ENCODE peak calls at places on chromosomes 4 and X, in ten cellular contexts. R, X, F, B, P, O, K, J, A and M are unnamed samples. For H3K4me1, the result is how much of the 10 kb centered on the place peaks cover.

GRCh38 chr4:55297346-55297745 is 48.7 kb upstream of the SRD5A3 start:
- DNase-seq in R (no peak), X (no peak), F (no peak), B (no peak), P (no peak), O (no peak), K (no peak), J (peak), A (no peak), M (no peak)

GRCh38 chr4:75497133-75497532 is 17.1 kb downstream of the RCHY1 start:
- DNase-seq in R (no peak), X (no peak), F (no peak), B (no peak), P (no peak), O (peak), K (no peak), J (no peak), A (no peak), M (no peak)

GRCh38 chr4:48755287-48755686 is 24.8 kb downstream of the FRYL start:
- DNase-seq in R (no peak), X (no peak), F (no peak), B (no peak), P (no peak), O (no peak), K (no peak), J (no peak), A (no peak), M (no peak)

GRCh38 chr4:4204401-4204745 is 22.4 kb downstream of the OTOP1 start:
- DNase-seq in R (no peak), X (no peak), F (no peak), B (no peak), P (no peak), O (no peak), K (peak), J (no peak), A (no peak), M (no peak)

GRCh38 chrX:148893395-148893794 is 393.0 kb downstream of the AFF2 start:
- DNase-seq in R (no peak), X (no peak), F (no peak), B (no peak), P (no peak), O (no peak), K (no peak), J (no peak), A (no peak), M (no peak)

GRCh38 chr4:11869471-11869870 is 440.8 kb upstream of the HS3ST1 start:
- DNase-seq in R (no peak), X (no peak), F (no peak), B (no peak), P (no peak), O (no peak), K (no peak), J (no peak), A (no peak), M (no peak)

GRCh38 chr4:97493815-97494518 is 649.3 kb downstream of the STPG2 start:
- DNase-seq in R (no peak), X (no peak), F (no peak), B (no peak), P (no peak), O (no peak), K (no peak), J (no peak), A (no peak), M (no peak)

GRCh38 chr4:176794151-176794550 is 1.4 kb upstream of the VEGFC start:
- DNase-seq in R (no peak), X (no peak), F (no peak), B (no peak), P (no peak), O (peak), K (no peak), J (no peak), A (no peak), M (no peak)

GRCh38 chr4:56821394-56822263 is at the start of gene SPINK2:
- DNase-seq in R (no peak), X (peak), F (peak), B (no peak), P (no peak), O (no peak), K (peak), J (peak), A (peak), M (peak)

GRCh38 chrX:139211568-139212182 is 318.9 kb upstream of the F9 start:
- DNase-seq in R (no peak), X (no peak), F (no peak), B (no peak), P (no peak), O (no peak), K (peak), J (no peak), A (no peak), M (no peak)

GRCh38 chr4:29423836-29424721 is 1296.1 kb upstream of the PCDH7 start:
- DNase-seq in R (no peak), X (no peak), F (no peak), B (no peak), P (no peak), O (peak), K (no peak), J (peak), A (no peak), M (no peak)

GRCh38 chr4:12472082-12472481 is 1012.1 kb downstream of the RAB28 start:
- DNase-seq in R (no peak), X (no peak), F (no peak), B (no peak), P (no peak), O (no peak), K (no peak), J (peak), A (no peak), M (no peak)

GRCh38 chr4:185194924-185195632 is 8.7 kb downstream of the CFAP97 start:
- DNase-seq in R (no peak), X (no peak), F (no peak), B (no peak), P (no peak), O (no peak), K (no peak), J (no peak), A (no peak), M (no peak)

GRCh38 chrX:8743126-8743732 is 11.3 kb upstream of the ANOS1 start:
- DNase-seq in R (no peak), X (peak), F (no peak), B (peak), P (peak), O (peak), K (peak), J (peak), A (peak), M (no peak)

GRCh38 chr4:66688674-66689073 is 856.6 kb downstream of the CENPC start:
- DNase-seq in R (no peak), X (no peak), F (no peak), B (no peak), P (no peak), O (peak), K (no peak), J (peak), A (no peak), M (no peak)

GRCh38 chr4:128512161-128512560 is 224.5 kb upstream of the PGRMC2 start:
- DNase-seq in R (no peak), X (no peak), F (no peak), B (no peak), P (no peak), O (peak), K (no peak), J (no peak), A (no peak), M (no peak)

GRCh38 chr4:45946699-45947098 is 177.2 kb downstream of the GABRG1 start:
- DNase-seq in R (no peak), X (no peak), F (no peak), B (no peak), P (no peak), O (no peak), K (no peak), J (no peak), A (no peak), M (no peak)

GRCh38 chr4:41796545-41797210 is 48.2 kb upstream of the PHOX2B start:
- DNase-seq in R (no peak), X (no peak), F (peak), B (no peak), P (no peak), O (no peak), K (peak), J (no peak), A (no peak), M (no peak)

GRCh38 chr4:182711211-182711610 is 206.0 kb downstream of the DCTD start:
- DNase-seq in R (no peak), X (no peak), F (no peak), B (no peak), P (no peak), O (no peak), K (no peak), J (no peak), A (no peak), M (no peak)

GRCh38 chr4:95701500-95701899 is 138.4 kb upstream of the PDHA2 start:
- DNase-seq in R (no peak), X (no peak), F (no peak), B (no peak), P (no peak), O (peak), K (no peak), J (no peak), A (peak), M (no peak)

GRCh38 chr4:25467843-25468242 is 90.8 kb downstream of the ANAPC4 start:
- DNase-seq in R (no peak), X (no peak), F (no peak), B (no peak), P (no peak), O (no peak), K (no peak), J (no peak), A (no peak), M (no peak)

GRCh38 chr4:7295201-7295916 is 103.0 kb downstream of the SORCS2 start:
- DNase-seq in R (no peak), X (no peak), F (no peak), B (peak), P (no peak), O (no peak), K (no peak), J (no peak), A (peak), M (peak)

GRCh38 chrX:70755850-70756249 is 152.7 kb downstream of the TEX11 start:
- DNase-seq in R (no peak), X (peak), F (no peak), B (no peak), P (no peak), O (no peak), K (peak), J (no peak), A (no peak), M (no peak)

GRCh38 chrX:84144991-84145390 is 43.0 kb downstream of the RPS6KA6 start:
- DNase-seq in R (no peak), X (no peak), F (no peak), B (no peak), P (no peak), O (no peak), K (no peak), J (no peak), A (no peak), M (no peak)

GRCh38 chr4:71944956-71945355 is 86.8 kb upstream of the NPFFR2 start:
- DNase-seq in R (no peak), X (no peak), F (no peak), B (no peak), P (no peak), O (no peak), K (no peak), J (no peak), A (no peak), M (no peak)

GRCh38 chr4:3442959-3443749 is 1.4 kb downstream of the HGFAC start:
- DNase-seq in R (no peak), X (peak), F (peak), B (peak), P (peak), O (peak), K (peak), J (peak), A (peak), M (peak)

GRCh38 chr4:139672215-139672614 is 6.6 kb downstream of the MGST2 start:
- DNase-seq in R (no peak), X (no peak), F (no peak), B (no peak), P (no peak), O (no peak), K (no peak), J (no peak), A (no peak), M (no peak)

GRCh38 chr4:81447551-81448266 is 24.0 kb downstream of the RASGEF1B start:
- DNase-seq in R (no peak), X (no peak), F (no peak), B (no peak), P (no peak), O (no peak), K (no peak), J (no peak), A (no peak), M (no peak)

GRCh38 chrX:136687457-136687856 is 39.5 kb downstream of the CD40LG start:
- DNase-seq in R (no peak), X (no peak), F (no peak), B (no peak), P (no peak), O (no peak), K (no peak), J (no peak), A (no peak), M (no peak)

GRCh38 chr4:138938371-138938699 is 77.2 kb upstream of the NOCT start:
- DNase-seq in R (no peak), X (no peak), F (peak), B (no peak), P (no peak), O (peak), K (no peak), J (peak), A (no peak), M (no peak)

GRCh38 chr4:22695917-22696316 is 3.2 kb downstream of the GBA3 start:
- DNase-seq in R (no peak), X (no peak), F (no peak), B (no peak), P (no peak), O (no peak), K (no peak), J (no peak), A (no peak), M (no peak)

GRCh38 chr4:40399578-40399977 is 64.4 kb downstream of the CHRNA9 start:
- DNase-seq in R (no peak), X (no peak), F (no peak), B (no peak), P (no peak), O (no peak), K (no peak), J (no peak), A (no peak), M (no peak)

GRCh38 chrX:50736651-50737050 is 77.3 kb downstream of the SHROOM4 start:
- DNase-seq in R (no peak), X (no peak), F (no peak), B (no peak), P (no peak), O (no peak), K (no peak), J (no peak), A (no peak), M (no peak)

GRCh38 chr4:37631551-37631950 is 54.6 kb downstream of the RELL1 start:
- DNase-seq in R (no peak), X (no peak), F (no peak), B (peak), P (no peak), O (peak), K (no peak), J (no peak), A (peak), M (no peak)

GRCh38 chr4:12146349-12146748 is 717.7 kb upstream of the HS3ST1 start:
- DNase-seq in R (no peak), X (no peak), F (no peak), B (no peak), P (no peak), O (no peak), K (no peak), J (no peak), A (no peak), M (no peak)

GRCh38 chrX:7088968-7089615 is 58.4 kb upstream of the STS start:
- DNase-seq in R (no peak), X (peak), F (no peak), B (no peak), P (no peak), O (no peak), K (peak), J (peak), A (no peak), M (no peak)

GRCh38 chrX:45322382-45322781 is 121.7 kb upstream of the DIPK2B start:
- DNase-seq in R (peak), X (no peak), F (no peak), B (peak), P (no peak), O (peak), K (peak), J (peak), A (peak), M (peak)

GRCh38 chrX:25020391-25021131 is 4.8 kb upstream of the ARX start:
- DNase-seq in R (no peak), X (no peak), F (no peak), B (peak), P (peak), O (no peak), K (peak), J (peak), A (no peak), M (no peak)
- H3K4me1 ChIP-seq in R (under half), X (under half), F (under half), B (under half), P (under half), O (under half), K (under half), J (under half), A (under half), M (under half)

GRCh38 chrX:37796805-37797204 is 16.9 kb downstream of the CYBB start:
- DNase-seq in R (no peak), X (no peak), F (no peak), B (no peak), P (peak), O (no peak), K (no peak), J (no peak), A (peak), M (no peak)
- H3K4me3 ChIP-seq in R (no peak), X (no peak), F (no peak), B (no peak), P (no peak), O (no peak), K (no peak), J (no peak), A (no peak), M (no peak)

GRCh38 chrX:115013705-115014104 is 3.7 kb downstream of the IL13RA2 start:
- DNase-seq in R (no peak), X (no peak), F (no peak), B (no peak), P (no peak), O (peak), K (no peak), J (no peak), A (no peak), M (no peak)
- H3K4me1 ChIP-seq in R (under half), X (under half), F (under half), B (under half), P (under half), O (under half), K (under half), J (under half), A (under half), M (under half)

DNA sequence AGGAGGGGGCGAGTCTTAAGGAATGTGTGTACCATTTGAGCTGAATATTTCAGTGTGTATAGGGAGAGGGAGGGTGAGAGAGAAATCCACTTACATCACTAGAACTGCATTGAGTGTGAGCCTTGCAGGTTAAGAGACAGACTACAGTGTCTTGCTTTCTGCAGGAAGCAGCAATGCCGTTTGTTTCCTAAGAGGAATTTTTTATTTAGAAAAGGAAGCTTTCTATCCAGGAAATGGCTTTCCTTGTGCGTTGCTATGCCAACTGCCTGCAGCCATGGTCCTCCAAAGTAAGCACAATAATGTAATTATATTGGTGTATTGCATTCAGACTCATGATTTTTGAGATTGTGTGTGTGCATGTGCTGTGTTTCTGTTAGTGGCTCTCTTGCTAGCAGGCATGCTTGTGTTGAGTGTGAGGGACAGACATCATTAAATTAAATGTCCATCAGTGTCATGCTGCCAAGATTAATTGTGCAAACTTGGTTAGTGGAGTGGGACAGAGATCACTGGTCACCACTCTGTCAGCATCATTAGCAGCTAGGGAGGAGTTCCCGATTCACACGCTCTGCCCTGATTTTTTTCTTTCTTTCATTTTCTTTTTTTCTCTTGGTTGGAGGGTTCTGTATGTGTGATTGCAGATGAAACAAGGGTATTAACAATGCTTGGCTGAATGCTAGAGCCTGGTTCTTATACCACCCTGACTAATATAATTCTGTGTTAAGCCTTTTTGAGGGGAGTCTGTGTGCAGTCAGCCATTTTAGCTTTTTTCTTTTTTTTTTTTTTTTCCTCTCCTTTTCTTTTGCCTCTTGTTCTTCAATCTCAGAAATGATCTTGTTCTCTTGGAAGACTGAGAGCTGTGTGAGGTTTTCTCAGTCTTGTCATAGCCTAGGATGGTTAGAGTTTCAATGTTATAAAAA is 164.4 kb downstream of the RAPGEF2 start:
- DNase-seq in R (no peak), X (no peak), F (no peak), B (no peak), P (no peak), O (peak), K (no peak), J (no peak), A (no peak), M (no peak)
- H3K4me3 ChIP-seq in R (peak), X (no peak), F (peak), B (no peak), P (peak), O (peak), K (no peak), J (no peak), A (peak), M (no peak)

DNA sequence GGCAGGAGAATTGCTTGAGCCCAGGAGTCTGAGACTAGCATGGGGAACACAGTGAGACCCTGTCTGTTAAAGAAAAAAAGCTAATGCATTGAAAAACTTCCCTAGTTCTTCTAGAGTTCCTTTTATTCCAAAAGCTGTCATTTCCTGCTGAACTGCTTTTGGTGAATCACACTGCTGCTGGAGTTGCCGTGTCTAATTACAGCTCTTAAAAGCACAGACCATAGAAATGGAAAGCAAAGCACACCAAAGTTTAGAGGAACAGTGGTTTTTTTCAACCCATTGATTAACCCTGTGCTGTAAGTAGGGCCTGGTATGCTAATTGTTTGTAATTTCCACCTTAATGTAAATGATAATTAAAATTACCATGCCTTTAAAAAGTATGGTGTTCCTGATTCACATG is 52.4 kb downstream of the SEPTIN11 start:
- DNase-seq in R (no peak), X (no peak), F (peak), B (no peak), P (no peak), O (peak), K (no peak), J (no peak), A (no peak), M (no peak)
- H3K4me1 ChIP-seq in R (under half), X (under half), F (under half), B (under half), P (under half), O (under half), K (under half), J (under half), A (under half), M (under half)

GRCh38 chr4:8359193-8359592 is 81.3 kb downstream of the ACOX3 start:
- DNase-seq in R (no peak), X (no peak), F (no peak), B (no peak), P (no peak), O (no peak), K (no peak), J (no peak), A (no peak), M (no peak)
- H3K4me3 ChIP-seq in R (no peak), X (no peak), F (no peak), B (no peak), P (no peak), O (no peak), K (no peak), J (no peak), A (no peak), M (no peak)

DNA sequence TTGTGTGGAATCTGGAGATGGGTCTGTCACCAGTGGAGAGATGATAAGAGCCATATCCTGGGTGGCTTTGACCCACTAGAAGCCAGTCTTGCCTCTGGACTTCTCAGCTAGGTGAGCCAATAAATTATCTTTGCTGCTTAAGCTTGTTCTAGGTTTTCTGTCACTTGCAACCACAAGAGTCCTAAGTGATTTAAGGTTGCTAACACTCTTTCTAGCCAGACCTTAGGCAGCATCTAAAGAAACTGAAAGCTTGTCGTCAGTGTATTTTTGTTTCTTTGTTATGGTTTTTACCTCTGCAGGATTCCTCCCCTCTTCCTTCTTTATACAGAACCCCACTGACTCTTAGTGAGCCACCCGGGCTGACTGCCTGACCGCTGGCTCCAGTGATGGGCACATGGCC is 37.1 kb upstream of the STIM2 start:
- DNase-seq in R (no peak), X (no peak), F (no peak), B (no peak), P (no peak), O (no peak), K (no peak), J (no peak), A (no peak), M (no peak)
- H3K4me1 ChIP-seq in R (under half), X (under half), F (under half), B (under half), P (under half), O (under half), K (under half), J (under half), A (under half), M (under half)